ENCODE peak calls at places on chromosomes 11 and 22, in nine cellular contexts. D, N, B, K, Q, Z, T, G and X are unnamed samples.

GRCh38 chr11:12778506-12778905 is 104.3 kb downstream of the TEAD1 start:
- DNase-seq in D (no peak), N (no peak), B (no peak), K (no peak), Q (no peak), Z (no peak), T (no peak), G (no peak), X (no peak)

GRCh38 chr11:62144641-62145255 is 20.9 kb downstream of the INCENP start:
- DNase-seq in D (no peak), N (no peak), B (no peak), K (no peak), Q (no peak), Z (peak; percentile 6), T (peak; percentile 83), G (peak; percentile 37), X (no peak)

GRCh38 chr11:110251837-110252236 is 44.6 kb downstream of the RDX start:
- DNase-seq in D (no peak), N (peak; percentile 14), B (peak; percentile 41), K (peak; percentile 5), Q (no peak), Z (no peak), T (no peak), G (no peak), X (no peak)

GRCh38 chr11:130979386-130979972 is 63.2 kb upstream of the SNX19 start:
- DNase-seq in D (no peak), N (peak; percentile 29), B (no peak), K (no peak), Q (peak; percentile 9), Z (no peak), T (no peak), G (no peak), X (no peak)

GRCh38 chr11:17510507-17511206 is 33.6 kb downstream of the USH1C start:
- DNase-seq in D (no peak), N (no peak), B (no peak), K (no peak), Q (no peak), Z (no peak), T (no peak), G (no peak), X (no peak)

GRCh38 chr22:17476838-17477237 is 86.5 kb upstream of the SLC25A18 start:
- DNase-seq in D (no peak), N (no peak), B (no peak), K (no peak), Q (no peak), Z (no peak), T (no peak), G (no peak), X (no peak)

GRCh38 chr11:95688501-95689222 is 100.9 kb downstream of the FAM76B start:
- DNase-seq in D (no peak), N (no peak), B (no peak), K (no peak), Q (no peak), Z (no peak), T (no peak), G (no peak), X (no peak)

GRCh38 chr11:9254416-9254815 is 10.7 kb downstream of the DENND5A start:
- DNase-seq in D (no peak), N (no peak), B (no peak), K (no peak), Q (no peak), Z (no peak), T (no peak), G (no peak), X (no peak)

GRCh38 chr11:118929496-118930151 is 3.9 kb upstream of the BCL9L start:
- DNase-seq in D (peak; percentile 79), N (peak; percentile 75), B (peak; percentile 66), K (peak; percentile 81), Q (peak; percentile 71), Z (peak; percentile 81), T (peak; percentile 92), G (peak; percentile 87), X (peak; percentile 81)

GRCh38 chr11:2678396-2678795 is 21.4 kb downstream of the KCNQ1OT1 start:
- DNase-seq in D (no peak), N (no peak), B (no peak), K (no peak), Q (no peak), Z (no peak), T (no peak), G (no peak), X (no peak)

GRCh38 chr11:122186439-122187080 is 70.5 kb upstream of the BLID start:
- DNase-seq in D (no peak), N (peak; percentile 17), B (peak; percentile 23), K (no peak), Q (no peak), Z (no peak), T (no peak), G (no peak), X (no peak)

GRCh38 chr11:26806209-26806608 is 84.3 kb upstream of the SLC5A12 start:
- DNase-seq in D (no peak), N (peak; percentile 5), B (no peak), K (no peak), Q (no peak), Z (no peak), T (no peak), G (no peak), X (no peak)

GRCh38 chr22:49814856-49815255 is 12.8 kb downstream of the BRD1 start:
- DNase-seq in D (no peak), N (no peak), B (no peak), K (no peak), Q (no peak), Z (no peak), T (no peak), G (no peak), X (no peak)

GRCh38 chr11:69640995-69641581 is at the start of gene CCND1:
- DNase-seq in D (no peak), N (peak; percentile 92), B (peak; percentile 84), K (peak; percentile 85), Q (peak; percentile 74), Z (peak; percentile 44), T (peak; percentile 92), G (peak; percentile 83), X (peak; percentile 76)